ENCODE peak calls at places on chromosome 21, in ten cellular contexts. T is CD8-positive, alpha-beta T cell; O is AG09319; U is immature natural killer cell; F is activated CD4-positive, alpha-beta T cell treated with anti-CD3 and anti-CD28 coated beads, Interleukin-2, amount 50 U/mL, for 48 hours; I is ELR; E is fibroblast of lung; Y is kidney tubule cell; H is stimulated activated CD8-positive, alpha-beta memory T cell treated with anti-CD3 and anti-CD28 coated beads, Interleukin-4, amount 100 ng/mL, for 1 hour; M is spleen. W is an unnamed sample.

GRCh38 chr21:29342394-29342957 is 43.8 kb downstream of the BACH1 start:
- DNase-seq in I (peak), M (no peak), Y (no peak), U (no peak), F (peak), T (no peak), O (peak), H (no peak), E (peak), W (no peak)

GRCh38 chr21:36207577-36208320 is 51.1 kb downstream of the DOP1B start:
- DNase-seq in T (no peak), O (no peak), I (peak), F (peak), U (no peak), Y (peak), M (no peak), E (no peak), H (no peak), W (no peak)

GRCh38 chr21:28337319-28337718 is 655.4 kb downstream of the LTN1 start:
- DNase-seq in O (peak), T (no peak), I (peak), Y (peak), U (no peak), F (no peak), M (no peak), H (no peak), E (peak), W (no peak)

GRCh38 chr21:35381743-35382310 is 332.7 kb upstream of the RUNX1 start:
- DNase-seq in I (no peak), M (no peak), F (no peak), T (no peak), E (no peak), H (no peak), O (no peak), U (no peak), Y (peak), W (no peak)

GRCh38 chr21:29827236-29827635 is 112.6 kb downstream of the GRIK1 start:
- DNase-seq in M (no peak), Y (no peak), I (no peak), H (no peak), F (no peak), O (no peak), E (peak), T (no peak), U (no peak), W (no peak)

GRCh38 chr21:15742052-15742451 is 12.3 kb downstream of the USP25 start:
- DNase-seq in E (no peak), U (no peak), F (no peak), M (no peak), O (no peak), Y (peak), T (no peak), I (no peak), H (no peak), W (no peak)

GRCh38 chr21:26389971-26390641 is 183.0 kb downstream of the CYYR1 start:
- DNase-seq in H (no peak), E (peak), M (no peak), U (no peak), Y (peak), I (peak), O (no peak), T (no peak), F (no peak), W (no peak)

GRCh38 chr21:37546949-37547614 is 180.5 kb downstream of the DYRK1A start:
- DNase-seq in O (no peak), I (no peak), H (no peak), Y (peak), F (no peak), T (no peak), M (no peak), U (peak), E (no peak), W (no peak)

GRCh38 chr21:46295996-46296752 is 10.0 kb downstream of the YBEY start:
- DNase-seq in T (peak), I (peak), F (peak), U (peak), H (no peak), O (peak), M (peak), Y (peak), E (peak), W (peak)

GRCh38 chr21:42120056-42120903 is 49.2 kb downstream of the UMODL1 start:
- DNase-seq in M (no peak), E (no peak), F (no peak), I (no peak), U (no peak), T (no peak), Y (no peak), O (no peak), H (no peak), W (no peak)

GRCh38 chr21:42440187-42440792 is 36.6 kb downstream of the UBASH3A start:
- DNase-seq in E (no peak), H (no peak), F (peak), Y (no peak), I (no peak), O (no peak), T (no peak), M (peak), U (no peak), W (no peak)

W was measured in pancreas.